ENCODE peak calls at places on chromosomes 6 and 20, in nine cellular contexts. One of them, this sample, is unnamed.

GRCh38 chr20:19710336-19710721 is 47.7 kb upstream of the RIN2 start:
- DNase-seq in HCT116: no peak
- DNase-seq in neural progenitor cell: no peak
- DNase-seq in astrocyte of the cerebellum: peak
- DNase-seq in psoas muscle: no peak
- DNase-seq in activated CD8-positive, alpha-beta T cell treated with anti-CD3 and anti-CD28 coated beads for 36 hours: no peak
- DNase-seq in tibial nerve: no peak
- DNase-seq in PC-9: no peak
- DNase-seq in choroid plexus epithelial cell: peak
- DNase-seq in this sample: no peak

GRCh38 chr6:13813621-13814175 is 659 bp downstream of the MCUR1 start:
- DNase-seq in HCT116: peak
- DNase-seq in PC-9: peak
- DNase-seq in choroid plexus epithelial cell: peak
- DNase-seq in tibial nerve: no peak
- DNase-seq in neural progenitor cell: peak
- DNase-seq in activated CD8-positive, alpha-beta T cell treated with anti-CD3 and anti-CD28 coated beads for 36 hours: no peak
- DNase-seq in astrocyte of the cerebellum: no peak
- DNase-seq in psoas muscle: peak
- DNase-seq in this sample: peak

GRCh38 chr6:63740709-63741108 is 105.1 kb downstream of the PHF3 start:
- DNase-seq in activated CD8-positive, alpha-beta T cell treated with anti-CD3 and anti-CD28 coated beads for 36 hours: no peak
- DNase-seq in tibial nerve: no peak
- DNase-seq in psoas muscle: no peak
- DNase-seq in PC-9: peak
- DNase-seq in astrocyte of the cerebellum: peak
- DNase-seq in neural progenitor cell: no peak
- DNase-seq in HCT116: peak
- DNase-seq in choroid plexus epithelial cell: peak
- DNase-seq in this sample: no peak

GRCh38 chr20:57513199-57513598 is 11.7 kb downstream of the CTCFL start:
- DNase-seq in astrocyte of the cerebellum: no peak
- DNase-seq in neural progenitor cell: no peak
- DNase-seq in tibial nerve: no peak
- DNase-seq in PC-9: no peak
- DNase-seq in HCT116: no peak
- DNase-seq in activated CD8-positive, alpha-beta T cell treated with anti-CD3 and anti-CD28 coated beads for 36 hours: no peak
- DNase-seq in choroid plexus epithelial cell: peak
- DNase-seq in psoas muscle: no peak
- DNase-seq in this sample: no peak

GRCh38 chr6:128370072-128370471 is 150.3 kb downstream of the PTPRK start:
- DNase-seq in activated CD8-positive, alpha-beta T cell treated with anti-CD3 and anti-CD28 coated beads for 36 hours: no peak
- DNase-seq in psoas muscle: no peak
- DNase-seq in astrocyte of the cerebellum: peak
- DNase-seq in PC-9: no peak
- DNase-seq in tibial nerve: no peak
- DNase-seq in HCT116: no peak
- DNase-seq in choroid plexus epithelial cell: peak
- DNase-seq in neural progenitor cell: no peak
- DNase-seq in this sample: no peak

GRCh38 chr6:139126255-139126654 is 8.6 kb upstream of the HECA start:
- DNase-seq in activated CD8-positive, alpha-beta T cell treated with anti-CD3 and anti-CD28 coated beads for 36 hours: peak
- DNase-seq in tibial nerve: no peak
- DNase-seq in choroid plexus epithelial cell: peak
- DNase-seq in neural progenitor cell: no peak
- DNase-seq in PC-9: no peak
- DNase-seq in HCT116: no peak
- DNase-seq in psoas muscle: no peak
- DNase-seq in astrocyte of the cerebellum: peak
- DNase-seq in this sample: no peak

GRCh38 chr20:1331801-1332453 is 3.0 kb upstream of the SDCBP2 start:
- DNase-seq in choroid plexus epithelial cell: no peak
- DNase-seq in HCT116: no peak
- DNase-seq in tibial nerve: no peak
- DNase-seq in astrocyte of the cerebellum: no peak
- DNase-seq in neural progenitor cell: no peak
- DNase-seq in psoas muscle: no peak
- DNase-seq in activated CD8-positive, alpha-beta T cell treated with anti-CD3 and anti-CD28 coated beads for 36 hours: no peak
- DNase-seq in PC-9: no peak
- DNase-seq in this sample: no peak

GRCh38 chr20:1870792-1871550 is 24.2 kb upstream of the SIRPA start:
- DNase-seq in psoas muscle: no peak
- DNase-seq in activated CD8-positive, alpha-beta T cell treated with anti-CD3 and anti-CD28 coated beads for 36 hours: no peak
- DNase-seq in neural progenitor cell: no peak
- DNase-seq in astrocyte of the cerebellum: no peak
- DNase-seq in choroid plexus epithelial cell: no peak
- DNase-seq in HCT116: no peak
- DNase-seq in tibial nerve: no peak
- DNase-seq in PC-9: no peak
- DNase-seq in this sample: no peak

GRCh38 chr6:150006961-150007464 is 18.3 kb downstream of the RAET1L start:
- DNase-seq in HCT116: no peak
- DNase-seq in choroid plexus epithelial cell: peak
- DNase-seq in activated CD8-positive, alpha-beta T cell treated with anti-CD3 and anti-CD28 coated beads for 36 hours: peak
- DNase-seq in neural progenitor cell: peak
- DNase-seq in PC-9: no peak
- DNase-seq in psoas muscle: no peak
- DNase-seq in astrocyte of the cerebellum: no peak
- DNase-seq in tibial nerve: no peak
- DNase-seq in this sample: no peak

GRCh38 chr6:13812359-13812642 is 2.1 kb downstream of the MCUR1 start:
- DNase-seq in activated CD8-positive, alpha-beta T cell treated with anti-CD3 and anti-CD28 coated beads for 36 hours: no peak
- DNase-seq in tibial nerve: no peak
- DNase-seq in astrocyte of the cerebellum: no peak
- DNase-seq in HCT116: no peak
- DNase-seq in neural progenitor cell: no peak
- DNase-seq in psoas muscle: no peak
- DNase-seq in PC-9: no peak
- DNase-seq in choroid plexus epithelial cell: no peak
- DNase-seq in this sample: no peak

GRCh38 chr20:32583581-32584045 is 1.5 kb downstream of the NOL4L start:
- DNase-seq in choroid plexus epithelial cell: no peak
- DNase-seq in tibial nerve: no peak
- DNase-seq in PC-9: no peak
- DNase-seq in activated CD8-positive, alpha-beta T cell treated with anti-CD3 and anti-CD28 coated beads for 36 hours: no peak
- DNase-seq in astrocyte of the cerebellum: no peak
- DNase-seq in psoas muscle: no peak
- DNase-seq in HCT116: no peak
- DNase-seq in neural progenitor cell: peak
- DNase-seq in this sample: peak

GRCh38 chr20:45592574-45593189 is 13.6 kb upstream of the WFDC8 start:
- DNase-seq in choroid plexus epithelial cell: peak
- DNase-seq in activated CD8-positive, alpha-beta T cell treated with anti-CD3 and anti-CD28 coated beads for 36 hours: peak
- DNase-seq in astrocyte of the cerebellum: no peak
- DNase-seq in PC-9: peak
- DNase-seq in HCT116: peak
- DNase-seq in psoas muscle: no peak
- DNase-seq in neural progenitor cell: peak
- DNase-seq in tibial nerve: no peak
- DNase-seq in this sample: no peak

GRCh38 chr6:141484726-141485125 is 648.0 kb upstream of the GJE1 start:
- DNase-seq in activated CD8-positive, alpha-beta T cell treated with anti-CD3 and anti-CD28 coated beads for 36 hours: peak
- DNase-seq in psoas muscle: no peak
- DNase-seq in astrocyte of the cerebellum: no peak
- DNase-seq in PC-9: no peak
- DNase-seq in tibial nerve: no peak
- DNase-seq in choroid plexus epithelial cell: peak
- DNase-seq in HCT116: no peak
- DNase-seq in neural progenitor cell: no peak
- DNase-seq in this sample: no peak

GRCh38 chr6:6004147-6004995 is 2.4 kb downstream of the NRN1 start:
- DNase-seq in tibial nerve: no peak
- DNase-seq in astrocyte of the cerebellum: no peak
- DNase-seq in psoas muscle: no peak
- DNase-seq in activated CD8-positive, alpha-beta T cell treated with anti-CD3 and anti-CD28 coated beads for 36 hours: peak
- DNase-seq in HCT116: no peak
- DNase-seq in choroid plexus epithelial cell: no peak
- DNase-seq in neural progenitor cell: peak
- DNase-seq in PC-9: no peak
- DNase-seq in this sample: peak

GRCh38 chr20:31836853-31837608 is 8.4 kb downstream of the FOXS1 start:
- DNase-seq in tibial nerve: no peak
- DNase-seq in neural progenitor cell: peak
- DNase-seq in choroid plexus epithelial cell: no peak
- DNase-seq in HCT116: no peak
- DNase-seq in activated CD8-positive, alpha-beta T cell treated with anti-CD3 and anti-CD28 coated beads for 36 hours: no peak
- DNase-seq in astrocyte of the cerebellum: no peak
- DNase-seq in psoas muscle: no peak
- DNase-seq in PC-9: no peak
- DNase-seq in this sample: no peak

DNA sequence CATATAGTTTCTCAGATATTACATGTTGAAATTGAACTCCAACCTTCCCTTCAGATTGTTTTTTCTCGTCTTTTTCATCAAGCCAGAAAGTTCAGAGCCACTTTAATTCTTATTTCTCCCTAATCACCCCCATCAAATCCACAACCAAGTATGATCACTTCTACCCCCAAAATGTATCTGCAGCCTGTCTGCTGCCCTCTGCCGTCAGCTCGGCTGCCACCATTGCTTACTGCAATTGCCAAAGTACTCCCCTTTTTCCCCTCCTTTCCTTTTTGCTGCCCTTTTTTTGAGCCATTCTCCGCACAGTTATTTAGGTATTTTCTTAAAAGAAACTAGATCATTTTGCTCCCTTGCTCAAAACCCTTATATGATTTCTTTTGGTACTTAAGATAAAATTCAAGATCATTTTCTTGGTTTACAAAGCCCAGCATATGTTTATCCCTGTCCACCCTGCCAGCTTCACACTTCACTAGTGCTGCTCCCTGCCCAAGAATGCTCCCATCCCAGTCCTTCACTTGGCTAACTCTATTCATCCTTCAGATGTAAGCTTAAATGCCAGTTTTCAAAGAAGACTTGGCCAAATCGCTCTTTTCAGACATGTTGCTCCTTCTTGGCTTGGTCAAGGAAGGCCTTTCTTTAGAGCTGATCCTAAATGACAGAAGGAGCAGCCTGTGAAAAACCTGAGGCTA is 63.6 kb downstream of the SH3BGRL2 start:
- DNase-seq in psoas muscle: no peak
- DNase-seq in astrocyte of the cerebellum: no peak
- DNase-seq in choroid plexus epithelial cell: no peak
- DNase-seq in tibial nerve: no peak
- DNase-seq in activated CD8-positive, alpha-beta T cell treated with anti-CD3 and anti-CD28 coated beads for 36 hours: no peak
- DNase-seq in PC-9: no peak
- DNase-seq in HCT116: no peak
- DNase-seq in neural progenitor cell: peak
- DNase-seq in this sample: no peak
- TF ChIP-seq CTCF in psoas muscle: no peak
- TF ChIP-seq CTCF in astrocyte of the cerebellum: peak
- TF ChIP-seq CTCF in choroid plexus epithelial cell: peak
- TF ChIP-seq CTCF in tibial nerve: no peak
- TF ChIP-seq CTCF in activated CD8-positive, alpha-beta T cell treated with anti-CD3 and anti-CD28 coated beads for 36 hours: no peak
- TF ChIP-seq CTCF in PC-9: no peak
- TF ChIP-seq CTCF in HCT116: no peak
- TF ChIP-seq CTCF in neural progenitor cell: peak
- TF ChIP-seq CTCF in this sample: no peak

GRCh38 chr6:111239455-111239854 is 152.2 kb downstream of the SLC16A10 start:
- DNase-seq in PC-9: no peak
- DNase-seq in neural progenitor cell: no peak
- DNase-seq in choroid plexus epithelial cell: no peak
- DNase-seq in activated CD8-positive, alpha-beta T cell treated with anti-CD3 and anti-CD28 coated beads for 36 hours: no peak
- DNase-seq in psoas muscle: no peak
- DNase-seq in HCT116: no peak
- DNase-seq in tibial nerve: no peak
- DNase-seq in astrocyte of the cerebellum: no peak
- DNase-seq in this sample: no peak
- TF ChIP-seq CTCF in PC-9: no peak
- TF ChIP-seq CTCF in neural progenitor cell: no peak
- TF ChIP-seq CTCF in choroid plexus epithelial cell: no peak
- TF ChIP-seq CTCF in activated CD8-positive, alpha-beta T cell treated with anti-CD3 and anti-CD28 coated beads for 36 hours: no peak
- TF ChIP-seq CTCF in psoas muscle: no peak
- TF ChIP-seq CTCF in HCT116: no peak
- TF ChIP-seq CTCF in tibial nerve: no peak
- TF ChIP-seq CTCF in astrocyte of the cerebellum: no peak
- TF ChIP-seq CTCF in this sample: no peak

GRCh38 chr6:127100510-127101140 is 17.8 kb upstream of the RSPO3 start:
- DNase-seq in HCT116: no peak
- DNase-seq in activated CD8-positive, alpha-beta T cell treated with anti-CD3 and anti-CD28 coated beads for 36 hours: no peak
- DNase-seq in psoas muscle: no peak
- DNase-seq in neural progenitor cell: no peak
- DNase-seq in PC-9: no peak
- DNase-seq in astrocyte of the cerebellum: no peak
- DNase-seq in choroid plexus epithelial cell: peak
- DNase-seq in tibial nerve: no peak
- DNase-seq in this sample: no peak
- TF ChIP-seq CTCF in HCT116: peak
- TF ChIP-seq CTCF in activated CD8-positive, alpha-beta T cell treated with anti-CD3 and anti-CD28 coated beads for 36 hours: no peak
- TF ChIP-seq CTCF in psoas muscle: no peak
- TF ChIP-seq CTCF in neural progenitor cell: peak
- TF ChIP-seq CTCF in PC-9: peak
- TF ChIP-seq CTCF in astrocyte of the cerebellum: peak
- TF ChIP-seq CTCF in choroid plexus epithelial cell: peak
- TF ChIP-seq CTCF in tibial nerve: no peak
- TF ChIP-seq CTCF in this sample: peak

GRCh38 chr6:169223006-169223405 is 30.6 kb downstream of the THBS2 start:
- DNase-seq in choroid plexus epithelial cell: no peak
- DNase-seq in PC-9: no peak
- DNase-seq in HCT116: no peak
- DNase-seq in neural progenitor cell: no peak
- DNase-seq in psoas muscle: no peak
- DNase-seq in tibial nerve: no peak
- DNase-seq in activated CD8-positive, alpha-beta T cell treated with anti-CD3 and anti-CD28 coated beads for 36 hours: no peak
- DNase-seq in astrocyte of the cerebellum: no peak
- DNase-seq in this sample: no peak

GRCh38 chr6:169220068-169220964 is 33.3 kb downstream of the THBS2 start:
- DNase-seq in activated CD8-positive, alpha-beta T cell treated with anti-CD3 and anti-CD28 coated beads for 36 hours: no peak
- DNase-seq in tibial nerve: no peak
- DNase-seq in psoas muscle: no peak
- DNase-seq in astrocyte of the cerebellum: no peak
- DNase-seq in HCT116: no peak
- DNase-seq in choroid plexus epithelial cell: no peak
- DNase-seq in neural progenitor cell: no peak
- DNase-seq in PC-9: no peak
- DNase-seq in this sample: no peak

GRCh38 chr6:169224185-169224695 is 29.4 kb downstream of the THBS2 start:
- DNase-seq in astrocyte of the cerebellum: no peak
- DNase-seq in choroid plexus epithelial cell: peak
- DNase-seq in neural progenitor cell: no peak
- DNase-seq in HCT116: no peak
- DNase-seq in activated CD8-positive, alpha-beta T cell treated with anti-CD3 and anti-CD28 coated beads for 36 hours: no peak
- DNase-seq in PC-9: no peak
- DNase-seq in tibial nerve: no peak
- DNase-seq in psoas muscle: no peak
- DNase-seq in this sample: no peak

GRCh38 chr6:169222126-169222525 is 31.5 kb downstream of the THBS2 start:
- DNase-seq in tibial nerve: no peak
- DNase-seq in activated CD8-positive, alpha-beta T cell treated with anti-CD3 and anti-CD28 coated beads for 36 hours: no peak
- DNase-seq in astrocyte of the cerebellum: no peak
- DNase-seq in HCT116: no peak
- DNase-seq in neural progenitor cell: no peak
- DNase-seq in choroid plexus epithelial cell: no peak
- DNase-seq in psoas muscle: no peak
- DNase-seq in PC-9: no peak
- DNase-seq in this sample: no peak

DNA sequence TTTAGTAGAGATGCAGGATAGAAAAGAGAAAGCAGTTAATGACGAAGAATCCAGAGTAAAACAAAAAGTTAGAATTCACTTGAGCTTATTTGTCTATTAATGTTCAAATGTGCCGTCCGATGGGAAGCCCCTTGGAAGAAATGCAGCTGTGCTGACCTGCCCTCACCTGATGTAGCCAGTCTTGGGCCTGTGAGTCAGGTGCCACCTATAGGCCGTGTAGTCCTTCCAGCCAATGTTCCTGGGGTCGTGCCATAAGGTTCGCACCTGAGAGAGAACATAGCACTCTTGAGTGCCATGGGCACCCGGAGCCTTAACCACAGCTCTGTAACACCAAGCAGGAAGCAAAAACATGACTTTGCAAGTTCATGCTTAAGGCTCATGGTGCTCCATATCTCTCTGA is 32.4 kb downstream of the THBS2 start:
- DNase-seq in astrocyte of the cerebellum: no peak
- DNase-seq in HCT116: no peak
- DNase-seq in psoas muscle: no peak
- DNase-seq in choroid plexus epithelial cell: no peak
- DNase-seq in tibial nerve: no peak
- DNase-seq in neural progenitor cell: no peak
- DNase-seq in PC-9: no peak
- DNase-seq in activated CD8-positive, alpha-beta T cell treated with anti-CD3 and anti-CD28 coated beads for 36 hours: no peak
- DNase-seq in this sample: no peak
- TF ChIP-seq CTCF in astrocyte of the cerebellum: no peak
- TF ChIP-seq CTCF in HCT116: no peak
- TF ChIP-seq CTCF in psoas muscle: no peak
- TF ChIP-seq CTCF in choroid plexus epithelial cell: peak
- TF ChIP-seq CTCF in tibial nerve: no peak
- TF ChIP-seq CTCF in neural progenitor cell: no peak
- TF ChIP-seq CTCF in PC-9: no peak
- TF ChIP-seq CTCF in activated CD8-positive, alpha-beta T cell treated with anti-CD3 and anti-CD28 coated beads for 36 hours: no peak
- TF ChIP-seq CTCF in this sample: no peak